ENCODE peak calls at places on chromosomes 12 and 14, in seven cellular contexts. M, I, O, L, C, X and P are unnamed samples.

GRCh38 chr12:111747333-111747732 is 19.4 kb upstream of the ALDH2 start:
- DNase-seq in O (no peak), C (no peak), X (no peak), M (no peak), L (no peak), I (no peak), P (no peak)

GRCh38 chr14:33563492-33563891 is 387.4 kb downstream of the EGLN3 start:
- DNase-seq in M (no peak), C (no peak), O (no peak), X (no peak), L (no peak), I (no peak), P (no peak)

GRCh38 chr12:55142896-55143870 is 17.0 kb downstream of the OR9K2 start:
- DNase-seq in C (peak), M (no peak), X (peak), O (no peak), L (peak), I (peak), P (peak)

GRCh38 chr14:64410084-64410774 is 22.1 kb downstream of the MTHFD1 start:
- DNase-seq in O (no peak), X (no peak), L (no peak), C (no peak), I (peak), M (no peak), P (no peak)

GRCh38 chr12:66688836-66689439 is 10.1 kb upstream of the GRIP1 start:
- DNase-seq in M (no peak), C (peak), X (peak), I (peak), L (peak), O (no peak), P (peak)

GRCh38 chr12:18719922-18720321 is 17.9 kb downstream of the PLCZ1 start:
- DNase-seq in X (no peak), I (peak), O (no peak), C (no peak), L (no peak), M (no peak), P (no peak)

GRCh38 chr12:56311003-56311402 is 4.8 kb downstream of the CNPY2 start:
- DNase-seq in I (no peak), X (no peak), L (no peak), M (no peak), O (no peak), C (no peak), P (no peak)

GRCh38 chr12:4269279-4269991 is 4.1 kb upstream of the CCND2 start:
- DNase-seq in X (peak), C (peak), M (no peak), O (peak), I (peak), L (peak), P (peak)

GRCh38 chr12:3293446-3294161 is 197.4 kb upstream of the PRMT8 start:
- DNase-seq in L (no peak), I (peak), O (no peak), X (no peak), M (no peak), C (no peak), P (no peak)

GRCh38 chr14:72810201-72810600 is 83.7 kb downstream of the DPF3 start:
- DNase-seq in M (no peak), L (no peak), X (no peak), C (no peak), O (no peak), I (no peak), P (peak)

GRCh38 chr12:95815635-95816212 is 25.2 kb upstream of the NTN4 start:
- DNase-seq in I (peak), C (no peak), M (no peak), L (peak), X (no peak), O (no peak), P (no peak)

GRCh38 chr14:89419973-89420482 is 3.0 kb upstream of the FOXN3 start:
- DNase-seq in X (no peak), C (no peak), O (no peak), L (no peak), M (no peak), I (no peak), P (peak)

GRCh38 chr12:106192659-106193403 is 54.1 kb upstream of the NUAK1 start:
- DNase-seq in L (no peak), I (no peak), C (no peak), O (no peak), M (no peak), X (no peak), P (no peak)

GRCh38 chr14:77638738-77639137 is 22.3 kb upstream of the SPTLC2 start:
- DNase-seq in I (peak), L (no peak), O (no peak), M (no peak), X (no peak), C (no peak), P (no peak)

GRCh38 chr12:113396200-113396599 is 7.5 kb downstream of the SDS start:
- DNase-seq in I (no peak), L (no peak), M (no peak), X (no peak), O (no peak), C (no peak), P (no peak)

GRCh38 chr12:21819236-21819635 is 44.7 kb upstream of the KCNJ8 start:
- DNase-seq in L (no peak), I (peak), C (no peak), X (no peak), O (no peak), M (no peak), P (no peak)

GRCh38 chr12:42163913-42164312 is 19.2 kb upstream of the GXYLT1 start:
- DNase-seq in L (no peak), O (no peak), C (no peak), I (no peak), M (no peak), X (no peak), P (no peak)

GRCh38 chr12:12036901-12037300 is 33.8 kb upstream of the BCL2L14 start:
- DNase-seq in L (no peak), I (no peak), X (no peak), M (no peak), C (no peak), O (no peak), P (no peak)

GRCh38 chr12:54993181-54993835 is 8.7 kb upstream of the TESPA1 start:
- DNase-seq in M (no peak), X (peak), L (peak), C (peak), I (peak), O (no peak), P (peak)

GRCh38 chr14:101276309-101277091 is 284.8 kb upstream of the DIO3 start:
- DNase-seq in M (no peak), C (no peak), L (no peak), O (no peak), I (no peak), X (no peak), P (no peak)

GRCh38 chr12:98635657-98636323 is 8.8 kb downstream of the IKBIP start:
- DNase-seq in M (no peak), C (no peak), I (peak), X (no peak), O (no peak), L (peak), P (no peak)

GRCh38 chr14:35406811-35407630 is 2.5 kb upstream of the NFKBIA start:
- DNase-seq in X (peak), L (no peak), O (no peak), I (peak), M (no peak), C (no peak), P (no peak)

GRCh38 chr14:35196571-35196970 is 74.2 kb downstream of the PRORP start:
- DNase-seq in I (no peak), O (no peak), C (no peak), X (no peak), M (no peak), L (no peak), P (no peak)

GRCh38 chr14:105411017-105411941 is 8.3 kb upstream of the MTA1 start:
- DNase-seq in O (no peak), C (no peak), X (peak), L (peak), M (peak), I (peak), P (peak)

GRCh38 chr14:69711065-69711464 is 55.9 kb upstream of the SRSF5 start:
- DNase-seq in C (no peak), M (no peak), O (no peak), X (peak), I (peak), L (no peak), P (no peak)

GRCh38 chr14:69711471-69712216 is 55.3 kb upstream of the SRSF5 start:
- DNase-seq in L (no peak), X (no peak), O (no peak), I (no peak), M (no peak), C (no peak), P (no peak)

GRCh38 chr14:69708049-69708448 is 58.9 kb upstream of the SRSF5 start:
- DNase-seq in I (no peak), C (no peak), X (no peak), M (no peak), L (no peak), O (no peak), P (no peak)

GRCh38 chr14:69710378-69710777 is 56.6 kb upstream of the SRSF5 start:
- DNase-seq in I (no peak), M (no peak), O (no peak), X (no peak), L (no peak), C (no peak), P (no peak)

DNA sequence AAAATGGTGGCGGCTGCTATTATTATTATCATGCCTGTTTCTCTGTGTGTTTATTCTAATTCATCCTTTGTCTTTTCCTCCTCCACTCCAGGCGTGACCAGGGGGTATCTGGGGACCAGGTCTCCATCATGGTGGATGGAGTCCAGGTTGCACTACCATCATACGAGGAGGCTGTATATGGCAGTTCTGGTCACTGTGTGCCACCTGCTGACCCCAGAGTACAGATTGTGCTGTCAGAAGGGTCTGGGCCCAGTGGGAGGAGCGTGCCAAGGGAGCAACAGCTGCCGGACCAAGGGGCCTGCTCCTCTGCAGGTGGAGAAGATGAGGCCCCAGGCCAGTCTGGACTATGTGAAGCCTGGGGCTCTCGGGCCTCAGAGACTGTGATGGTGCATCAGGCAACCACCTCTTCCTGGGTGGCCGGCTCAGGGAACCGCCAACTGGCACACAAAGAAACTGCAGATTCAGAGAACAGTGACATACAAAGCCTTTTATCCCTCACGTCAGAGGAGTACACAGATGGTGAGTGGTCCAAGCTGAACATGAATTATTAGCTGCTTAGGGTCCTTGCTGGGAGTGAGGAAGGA is 58.3 kb upstream of the SRSF5 start:
- DNase-seq in M (no peak), X (no peak), O (no peak), L (no peak), C (no peak), I (no peak), P (peak)
- TF ChIP-seq CTCF in M (no peak), X (no peak), O (no peak), L (no peak), C (no peak), I (peak), P (peak)

DNA sequence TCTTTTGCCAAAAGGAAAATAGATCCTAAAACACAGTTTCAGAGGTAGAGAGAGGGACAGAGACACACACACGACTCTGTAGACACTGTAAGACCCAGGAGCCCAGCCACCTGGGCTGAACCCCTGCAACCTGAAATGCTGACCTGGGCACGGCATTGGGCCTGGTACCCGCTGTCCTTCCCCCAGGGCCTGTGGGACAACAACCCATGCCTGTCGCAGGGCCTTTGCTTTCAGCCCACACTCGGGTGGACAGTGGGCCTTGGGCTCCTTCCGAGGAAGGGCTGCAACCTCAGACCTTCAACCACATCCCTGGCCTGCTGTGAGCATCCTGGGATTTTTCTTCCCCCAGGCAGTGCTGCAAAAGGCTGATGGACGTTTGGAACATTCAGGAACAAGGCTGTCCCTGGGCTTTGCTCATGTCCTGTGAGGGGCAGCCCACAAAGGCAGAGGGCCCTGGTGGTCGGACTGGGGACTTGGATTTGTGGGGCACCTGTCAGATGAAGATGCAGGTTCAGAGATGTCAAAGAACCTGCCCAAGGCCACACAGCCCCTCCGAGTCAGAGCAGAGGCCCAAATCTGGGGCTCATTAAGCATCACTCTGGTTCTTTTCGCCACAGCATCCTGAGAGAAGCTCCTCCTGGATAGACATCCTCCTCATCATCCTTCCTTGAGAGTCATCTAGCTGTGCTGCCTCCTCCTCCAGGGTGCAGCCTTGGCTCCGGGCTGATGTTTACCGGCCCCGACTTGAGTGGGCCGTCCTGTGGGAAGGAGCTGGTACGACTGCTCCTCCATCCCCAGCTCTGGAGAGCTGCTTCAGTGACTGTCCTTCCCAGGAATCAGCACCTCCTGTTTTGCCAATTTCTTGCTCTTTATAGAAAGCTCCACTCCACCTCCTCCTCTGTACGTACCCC is 32.7 kb downstream of the CCDC92 start:
- DNase-seq in X (no peak), I (no peak), L (no peak), C (no peak), M (no peak), O (no peak), P (no peak)
- TF ChIP-seq CTCF in X (no peak), I (no peak), L (no peak), C (no peak), M (no peak), O (no peak), P (no peak)

GRCh38 chr12:104455594-104456416 is 943 bp upstream of the CHST11 start:
- DNase-seq in O (no peak), M (no peak), C (no peak), L (no peak), X (no peak), I (no peak), P (peak)

GRCh38 chr12:104456950-104457745 is 400 bp downstream of the CHST11 start:
- DNase-seq in M (peak), I (peak), L (peak), C (peak), X (peak), O (peak), P (peak)

GRCh38 chr12:104457746-104458644 is 1.2 kb downstream of the CHST11 start:
- DNase-seq in O (peak), L (peak), M (no peak), X (peak), C (peak), I (no peak), P (peak)

GRCh38 chr12:104454997-104455396 is 1.8 kb upstream of the CHST11 start:
- DNase-seq in O (no peak), C (no peak), M (no peak), I (peak), L (no peak), X (no peak), P (no peak)

GRCh38 chr12:104456417-104456949 is at the start of gene CHST11:
- DNase-seq in C (peak), O (peak), M (peak), L (peak), X (peak), I (peak), P (peak)
- TF ChIP-seq CTCF in C (no peak), O (peak), M (peak), L (no peak), X (no peak), I (peak), P (peak)

GRCh38 chr14:75306917-75307699 is 28.5 kb downstream of the FOS start:
- DNase-seq in L (peak), O (no peak), C (no peak), X (no peak), M (peak), I (peak), P (peak)
- TF ChIP-seq CTCF in L (peak), O (peak), C (no peak), X (no peak), M (no peak), I (peak), P (no peak)

GRCh38 chr14:104075530-104076151 is 9.9 kb upstream of the ASPG start:
- DNase-seq in L (no peak), O (peak), X (no peak), I (no peak), C (peak), M (no peak), P (no peak)
- TF ChIP-seq CTCF in L (peak), O (peak), X (no peak), I (peak), C (no peak), M (no peak), P (peak)